ENCODE peak calls at places on chromosomes 5 and 9, in nine cellular contexts. L is mucosa of descending colon, K is endodermal cell, A is fibroblast of mammary gland, R is HFFc6, G is neural crest cell, B is testis, U is heart left ventricle, E is MM.1S. W is an unnamed sample.
A peak's percentile ranks its signal among the peaks of the same experiment; 100 is the strongest.

GRCh38 chr5:1048861-1049838 is 40.5 kb downstream of the NKD2 start:
- DNase-seq in L (peak; percentile 49), K (no peak), A (no peak), R (no peak), G (no peak), B (no peak), U (no peak), E (no peak), W (peak; percentile 20)

GRCh38 chr9:80131627-80132026 is 559.9 kb downstream of the TLE4 start:
- DNase-seq in L (no peak), K (no peak), A (no peak), R (no peak), G (no peak), B (no peak), U (no peak), E (no peak), W (no peak)

GRCh38 chr9:133396952-133397351 is 20.8 kb downstream of the STKLD1 start:
- DNase-seq in L (no peak), K (peak; percentile 90), A (peak; percentile 28), R (no peak), G (peak; percentile 50), B (peak; percentile 28), U (no peak), E (no peak), W (peak; percentile 53)

GRCh38 chr5:22754155-22754554 is 99.0 kb downstream of the CDH12 start:
- DNase-seq in L (no peak), K (no peak), A (no peak), R (no peak), G (no peak), B (no peak), U (no peak), E (no peak), W (peak; percentile 23)

GRCh38 chr5:169717298-169717697 is 80.2 kb downstream of the DOCK2 start:
- DNase-seq in L (no peak), K (no peak), A (no peak), R (no peak), G (no peak), B (no peak), U (no peak), E (no peak), W (no peak)

GRCh38 chr9:6645153-6646027 is at the start of gene GLDC:
- DNase-seq in L (peak; percentile 64), K (peak; percentile 96), A (no peak), R (no peak), G (peak; percentile 57), B (peak; percentile 60), U (peak; percentile 32), E (peak; percentile 89), W (peak; percentile 77)

GRCh38 chr9:101485873-101486692 is 47.6 kb upstream of the RNF20 start:
- DNase-seq in L (peak; percentile 75), K (peak; percentile 80), A (peak; percentile 27), R (no peak), G (peak; percentile 45), B (peak; percentile 58), U (peak; percentile 32), E (no peak), W (peak; percentile 87)

GRCh38 chr5:22319798-22320197 is 533.3 kb downstream of the CDH12 start:
- DNase-seq in L (no peak), K (no peak), A (no peak), R (no peak), G (no peak), B (no peak), U (no peak), E (no peak), W (no peak)

GRCh38 chr5:170077526-170077925 is 28.2 kb upstream of the FOXI1 start:
- DNase-seq in L (no peak), K (peak; percentile 17), A (no peak), R (no peak), G (no peak), B (no peak), U (no peak), E (no peak), W (no peak)

GRCh38 chr9:134948149-134948548 is 30.4 kb upstream of the FCN1 start:
- DNase-seq in L (no peak), K (no peak), A (no peak), R (no peak), G (no peak), B (no peak), U (no peak), E (no peak), W (no peak)

GRCh38 chr9:72691671-72692070 is 170.3 kb downstream of the TMC1 start:
- DNase-seq in L (no peak), K (no peak), A (peak; percentile 8), R (no peak), G (no peak), B (no peak), U (no peak), E (no peak), W (no peak)

GRCh38 chr5:78964889-78965288 is 20.2 kb downstream of the ARSB start:
- DNase-seq in L (no peak), K (no peak), A (peak; percentile 78), R (peak; percentile 59), G (no peak), B (no peak), U (no peak), E (peak; percentile 66), W (no peak)

GRCh38 chr9:107422189-107422802 is 67.3 kb downstream of the KLF4 start:
- DNase-seq in L (peak; percentile 71), K (peak; percentile 96), A (peak; percentile 78), R (peak; percentile 49), G (peak; percentile 68), B (peak; percentile 86), U (peak; percentile 59), E (peak; percentile 49), W (peak; percentile 78)

GRCh38 chr9:112361602-112362001 is 18.3 kb upstream of the HSDL2 start:
- DNase-seq in L (no peak), K (no peak), A (peak; percentile 58), R (peak; percentile 48), G (peak; percentile 16), B (no peak), U (no peak), E (peak; percentile 67), W (no peak)

GRCh38 chr5:168776023-168776422 is 196.9 kb upstream of the PANK3 start:
- DNase-seq in L (no peak), K (no peak), A (no peak), R (no peak), G (no peak), B (no peak), U (no peak), E (no peak), W (peak; percentile 46)

GRCh38 chr5:132465095-132465707 is 25.4 kb downstream of the IRF1 start:
- DNase-seq in L (no peak), K (no peak), A (no peak), R (no peak), G (no peak), B (no peak), U (no peak), E (no peak), W (no peak)

GRCh38 chr5:181189363-181189961 is 15.5 kb downstream of the TRIM7 start:
- DNase-seq in L (peak; percentile 80), K (no peak), A (peak; percentile 36), R (peak; percentile 64), G (peak; percentile 40), B (no peak), U (no peak), E (peak; percentile 52), W (peak; percentile 62)

GRCh38 chr5:181189962-181190710 is 14.9 kb downstream of the TRIM7 start:
- DNase-seq in L (no peak), K (peak; percentile 73), A (no peak), R (no peak), G (peak; percentile 9), B (peak; percentile 51), U (no peak), E (no peak), W (no peak)

GRCh38 chr5:181191526-181192336 is 13.3 kb downstream of the TRIM7 start:
- DNase-seq in L (peak; percentile 96), K (peak; percentile 99), A (peak; percentile 94), R (peak; percentile 94), G (peak; percentile 97), B (peak; percentile 96), U (peak; percentile 94), E (peak; percentile 96), W (peak; percentile 93)

GRCh38 chr5:181192337-181193046 is 12.5 kb downstream of the TRIM7 start:
- DNase-seq in L (no peak), K (no peak), A (peak; percentile 33), R (no peak), G (no peak), B (no peak), U (no peak), E (no peak), W (no peak)

GRCh38 chr5:181190711-181191525 is 14.1 kb downstream of the TRIM7 start:
- DNase-seq in L (peak; percentile 76), K (peak; percentile 74), A (no peak), R (no peak), G (peak; percentile 46), B (peak; percentile 63), U (peak; percentile 40), E (peak; percentile 65), W (peak; percentile 69)
- TF ChIP-seq CTCF in L (no peak), K (peak; percentile 51), A (no peak), R (peak; percentile 63), G (peak; percentile 41), B (no peak), U (no peak), E (peak; percentile 27), W (no peak)

GRCh38 chr5:157710431-157710830 is 20.8 kb upstream of the THG1L start:
- DNase-seq in L (no peak), K (no peak), A (no peak), R (no peak), G (no peak), B (no peak), U (no peak), E (no peak), W (no peak)
- TF ChIP-seq CTCF in L (no peak), K (no peak), A (no peak), R (no peak), G (no peak), B (no peak), U (no peak), E (no peak), W (no peak)

GRCh38 chr9:126293522-126293889 is 33.1 kb upstream of the MVB12B start:
- DNase-seq in L (no peak), K (no peak), A (no peak), R (no peak), G (no peak), B (no peak), U (no peak), E (no peak), W (no peak)
- TF ChIP-seq CTCF in L (no peak), K (peak; percentile 59), A (no peak), R (peak; percentile 60), G (peak; percentile 32), B (peak; percentile 7), U (no peak), E (peak; percentile 38), W (peak; percentile 41)

GRCh38 chr9:87167616-87168015 is 220.3 kb upstream of the GAS1 start:
- DNase-seq in L (no peak), K (no peak), A (peak; percentile 59), R (peak; percentile 7), G (no peak), B (no peak), U (no peak), E (no peak), W (no peak)

DNA sequence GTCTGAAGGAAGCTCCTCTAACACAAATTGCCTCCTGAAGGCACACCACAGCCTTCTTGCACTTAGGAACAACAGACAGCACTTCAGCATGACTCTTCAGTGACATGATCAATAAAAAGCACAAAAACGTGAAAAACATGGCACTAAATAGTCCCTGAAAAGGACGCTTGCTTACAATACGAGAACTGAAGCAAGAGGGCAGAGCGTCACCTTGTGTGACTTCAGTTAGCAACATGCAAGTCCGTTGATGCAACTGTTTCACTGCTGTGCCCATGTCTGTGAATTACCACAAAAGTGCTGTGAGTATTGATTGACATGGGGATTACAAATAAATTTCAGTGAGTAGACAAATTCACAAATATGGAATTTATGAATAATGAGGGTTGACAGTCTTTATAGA is 219.9 kb upstream of the GAS1 start:
- DNase-seq in L (no peak), K (no peak), A (no peak), R (no peak), G (no peak), B (no peak), U (no peak), E (no peak), W (no peak)
- TF ChIP-seq CTCF in L (no peak), K (peak; percentile 37), A (no peak), R (no peak), G (no peak), B (no peak), U (no peak), E (no peak), W (no peak)